ENCODE peak calls at places on chromosomes 5 and 9, in seven cellular contexts. E, U, A, M, W, K and C are unnamed samples.

GRCh38 chr9:77606526-77606925 is 41.6 kb downstream of the GNA14 start:
- DNase-seq in K (peak; percentile 30), E (no peak), A (no peak), U (no peak), M (no peak), W (no peak), C (no peak)

GRCh38 chr5:175728885-175729828 is 71.3 kb downstream of the HRH2 start:
- DNase-seq in M (peak; percentile 5), E (no peak), W (peak; percentile 29), K (no peak), U (no peak), A (peak; percentile 71), C (peak; percentile 27)

GRCh38 chr5:175892401-175892800 is 21.0 kb downstream of the CPLX2 start:
- DNase-seq in K (no peak), A (no peak), M (no peak), W (no peak), E (no peak), U (no peak), C (no peak)

GRCh38 chr5:177988989-177989625 is 6.9 kb downstream of the PROP1 start:
- DNase-seq in M (no peak), A (no peak), K (no peak), W (no peak), U (no peak), E (no peak), C (no peak)

GRCh38 chr5:132082329-132083023 is 8.9 kb downstream of the CSF2 start:
- DNase-seq in W (no peak), A (no peak), M (no peak), E (no peak), U (no peak), K (no peak), C (no peak)

GRCh38 chr9:136679431-136679941 is 7.8 kb downstream of the AGPAT2 start:
- DNase-seq in E (no peak), A (no peak), W (no peak), K (peak; percentile 90), M (peak; percentile 43), U (no peak), C (no peak)

GRCh38 chr9:87087197-87087596 is 139.9 kb upstream of the GAS1 start:
- DNase-seq in U (no peak), A (no peak), E (no peak), K (no peak), W (no peak), M (no peak), C (no peak)

GRCh38 chr5:56251918-56252553 is 18.9 kb upstream of the ANKRD55 start:
- DNase-seq in K (no peak), W (no peak), E (no peak), A (no peak), M (peak; percentile 57), U (no peak), C (no peak)

GRCh38 chr5:159005062-159005461 is 94.7 kb downstream of the EBF1 start:
- DNase-seq in A (no peak), U (no peak), K (no peak), W (no peak), E (no peak), M (no peak), C (no peak)

GRCh38 chr5:55636177-55636576 is 75.9 kb downstream of the SLC38A9 start:
- DNase-seq in U (no peak), K (no peak), M (peak; percentile 10), W (no peak), E (no peak), A (no peak), C (no peak)

GRCh38 chr5:159660401-159660800 is 255.9 kb upstream of the ADRA1B start:
- DNase-seq in U (no peak), K (no peak), A (no peak), E (no peak), M (no peak), W (no peak), C (no peak)

GRCh38 chr5:392431-392988 is 50.5 kb upstream of the EXOC3 start:
- DNase-seq in W (no peak), U (no peak), K (peak; percentile 30), E (no peak), M (peak; percentile 19), A (peak; percentile 27), C (no peak)

GRCh38 chr5:173984218-173984617 is 4.8 kb upstream of the C5orf47 start:
- DNase-seq in M (peak; percentile 41), W (no peak), U (no peak), A (no peak), E (no peak), K (no peak), C (no peak)

GRCh38 chr5:133523921-133524320 is 88.4 kb downstream of the FSTL4 start:
- DNase-seq in A (no peak), K (no peak), W (no peak), U (no peak), M (no peak), E (no peak), C (no peak)

GRCh38 chr5:13625616-13626198 is 318.8 kb downstream of the DNAH5 start:
- DNase-seq in W (no peak), A (no peak), E (no peak), K (no peak), M (no peak), U (no peak), C (no peak)

GRCh38 chr5:149735066-149735465 is 5.0 kb downstream of the PPARGC1B start:
- DNase-seq in K (no peak), E (no peak), M (peak; percentile 22), A (no peak), U (peak; percentile 46), W (no peak), C (no peak)

GRCh38 chr5:26625099-26625498 is 413.3 kb downstream of the CDH9 start:
- DNase-seq in W (no peak), E (no peak), M (no peak), A (no peak), K (no peak), U (no peak), C (no peak)

DNA sequence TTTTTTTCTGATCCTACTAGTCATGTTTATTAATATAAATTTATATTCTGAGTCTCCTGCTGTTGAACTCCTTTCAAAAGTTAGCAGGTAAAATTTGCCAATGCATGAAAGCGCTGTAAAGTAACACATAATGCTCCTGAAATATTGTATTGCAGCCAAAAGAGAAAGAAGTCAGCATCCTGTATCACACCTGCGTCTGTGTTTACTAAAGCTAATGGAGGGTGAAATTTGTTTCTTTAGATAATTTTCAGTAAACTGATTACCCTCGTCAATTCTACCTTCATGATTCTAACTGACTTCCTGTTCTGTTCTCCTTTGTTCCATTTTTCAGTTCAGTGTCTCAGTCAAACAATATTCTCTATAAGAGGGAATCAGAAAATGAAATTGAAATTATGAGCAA is 415.4 kb downstream of the CDH9 start:
- DNase-seq in U (no peak), E (no peak), W (no peak), M (no peak), A (no peak), K (no peak), C (no peak)
- TF ChIP-seq CTCF in U (no peak), E (no peak), W (no peak), M (no peak), A (no peak), K (no peak), C (no peak)

GRCh38 chr5:37039824-37040223 is 163.3 kb downstream of the NIPBL start:
- DNase-seq in A (no peak), M (no peak), U (no peak), E (no peak), W (no peak), K (no peak), C (no peak)

GRCh38 chr5:37047947-37048346 is 171.4 kb downstream of the NIPBL start:
- DNase-seq in A (no peak), W (no peak), M (no peak), E (no peak), U (no peak), K (no peak), C (no peak)

GRCh38 chr5:37045703-37046102 is 169.1 kb downstream of the NIPBL start:
- DNase-seq in U (no peak), A (no peak), M (no peak), K (no peak), W (no peak), E (no peak), C (no peak)

GRCh38 chr5:37044120-37044519 is 167.6 kb downstream of the NIPBL start:
- DNase-seq in U (no peak), K (no peak), M (no peak), E (no peak), W (no peak), A (no peak), C (no peak)

DNA sequence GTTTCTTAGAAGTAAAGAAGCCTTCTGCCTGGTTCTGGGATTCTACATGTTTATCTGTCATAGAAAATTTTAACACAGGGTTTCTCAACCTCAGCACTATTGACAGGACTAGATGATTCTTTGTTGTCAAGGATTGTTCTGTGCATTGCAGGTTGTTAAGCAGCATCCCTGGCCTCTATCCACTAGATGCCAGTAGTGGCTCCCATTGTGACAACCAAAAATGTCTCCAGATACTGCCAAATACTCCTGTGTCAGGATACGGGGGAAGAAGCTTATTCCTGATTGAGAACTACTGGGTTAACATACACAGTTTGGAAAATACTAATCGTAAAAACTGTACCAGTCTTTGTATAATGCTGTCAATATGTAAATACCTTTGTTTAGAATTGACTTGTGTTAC is 167.1 kb downstream of the NIPBL start:
- DNase-seq in A (no peak), W (no peak), M (peak; percentile 31), E (no peak), K (peak; percentile 28), U (no peak), C (no peak)
- TF ChIP-seq CTCF in A (no peak), W (no peak), M (peak; percentile 38), E (no peak), K (peak; percentile 31), U (no peak), C (no peak)

GRCh38 chr9:17230646-17231045 is 95.8 kb downstream of the CNTLN start:
- DNase-seq in K (no peak), W (no peak), M (no peak), U (no peak), A (no peak), E (no peak), C (no peak)
- TF ChIP-seq CTCF in K (no peak), W (no peak), M (no peak), U (no peak), A (no peak), E (no peak), C (no peak)

GRCh38 chr5:148458036-148458888 is 74.5 kb downstream of the FBXO38 start:
- DNase-seq in M (no peak), E (no peak), W (no peak), A (no peak), U (no peak), K (no peak), C (no peak)

GRCh38 chr5:148455055-148455675 is 71.4 kb downstream of the FBXO38 start:
- DNase-seq in W (no peak), U (no peak), A (no peak), E (no peak), K (no peak), M (no peak), C (no peak)

GRCh38 chr5:148454576-148454975 is 70.8 kb downstream of the FBXO38 start:
- DNase-seq in M (no peak), W (no peak), K (no peak), U (no peak), E (no peak), A (no peak), C (no peak)

GRCh38 chr5:148459669-148460068 is 75.9 kb downstream of the FBXO38 start:
- DNase-seq in U (no peak), A (no peak), W (no peak), K (no peak), M (no peak), E (no peak), C (no peak)

GRCh38 chr5:148457183-148457620 is 73.4 kb downstream of the FBXO38 start:
- DNase-seq in A (peak; percentile 14), K (peak; percentile 39), E (no peak), M (no peak), W (no peak), U (no peak), C (no peak)
- TF ChIP-seq CTCF in A (peak; percentile 28), K (peak; percentile 60), E (no peak), M (peak; percentile 23), W (peak; percentile 45), U (no peak), C (peak; percentile 44)

GRCh38 chr5:42894057-42894456 is 82.4 kb upstream of the SELENOP start:
- DNase-seq in E (no peak), A (peak; percentile 88), K (peak; percentile 37), M (no peak), W (no peak), U (no peak), C (no peak)
- TF ChIP-seq CTCF in E (no peak), A (peak; percentile 39), K (peak; percentile 58), M (peak; percentile 26), W (peak; percentile 14), U (no peak), C (peak; percentile 21)